ENCODE peak calls at places on chromosome 12, in nine cellular contexts. One of them, this sample, is unnamed.

GRCh38 chr12:100365411-100365810 is 8.5 kb downstream of the SLC17A8 start:
- DNase-seq in esophagus squamous epithelium: no peak
- DNase-seq in adrenal gland: no peak
- DNase-seq in NB4: no peak
- DNase-seq in body of pancreas: no peak
- DNase-seq in ovary: no peak
- DNase-seq in GM12878: no peak
- DNase-seq in H1: no peak
- DNase-seq in heart left ventricle: no peak
- DNase-seq in this sample: no peak

GRCh38 chr12:50220357-50221061 is 53.3 kb upstream of the CERS5 start:
- DNase-seq in H1: no peak
- DNase-seq in ovary: no peak
- DNase-seq in body of pancreas: no peak
- DNase-seq in NB4: peak
- DNase-seq in GM12878: peak
- DNase-seq in adrenal gland: peak
- DNase-seq in esophagus squamous epithelium: no peak
- DNase-seq in heart left ventricle: no peak
- DNase-seq in this sample: peak

GRCh38 chr12:123801573-123802178 is 39.6 kb downstream of the DNAH10 start:
- DNase-seq in H1: no peak
- DNase-seq in adrenal gland: no peak
- DNase-seq in NB4: peak
- DNase-seq in esophagus squamous epithelium: no peak
- DNase-seq in GM12878: no peak
- DNase-seq in heart left ventricle: no peak
- DNase-seq in ovary: no peak
- DNase-seq in body of pancreas: no peak
- DNase-seq in this sample: no peak

GRCh38 chr12:50185496-50185895 is 18.3 kb upstream of the CERS5 start:
- DNase-seq in heart left ventricle: no peak
- DNase-seq in body of pancreas: no peak
- DNase-seq in H1: no peak
- DNase-seq in GM12878: no peak
- DNase-seq in ovary: no peak
- DNase-seq in esophagus squamous epithelium: no peak
- DNase-seq in NB4: no peak
- DNase-seq in adrenal gland: no peak
- DNase-seq in this sample: no peak

GRCh38 chr12:229441-230191 is 15.7 kb upstream of the SLC6A12 start:
- DNase-seq in NB4: no peak
- DNase-seq in GM12878: no peak
- DNase-seq in heart left ventricle: no peak
- DNase-seq in esophagus squamous epithelium: no peak
- DNase-seq in H1: no peak
- DNase-seq in ovary: no peak
- DNase-seq in adrenal gland: no peak
- DNase-seq in body of pancreas: no peak
- DNase-seq in this sample: no peak

GRCh38 chr12:14408208-14408607 is 42.7 kb downstream of the ATF7IP start:
- DNase-seq in ovary: no peak
- DNase-seq in NB4: peak
- DNase-seq in heart left ventricle: no peak
- DNase-seq in GM12878: no peak
- DNase-seq in esophagus squamous epithelium: no peak
- DNase-seq in H1: no peak
- DNase-seq in body of pancreas: no peak
- DNase-seq in adrenal gland: no peak
- DNase-seq in this sample: no peak

GRCh38 chr12:88570103-88570502 is 10.2 kb downstream of the KITLG start:
- DNase-seq in heart left ventricle: no peak
- DNase-seq in NB4: no peak
- DNase-seq in esophagus squamous epithelium: no peak
- DNase-seq in ovary: no peak
- DNase-seq in body of pancreas: no peak
- DNase-seq in adrenal gland: no peak
- DNase-seq in GM12878: no peak
- DNase-seq in H1: no peak
- DNase-seq in this sample: no peak

GRCh38 chr12:51377099-51377984 is 13.9 kb downstream of the GALNT6 start:
- DNase-seq in NB4: no peak
- DNase-seq in esophagus squamous epithelium: no peak
- DNase-seq in H1: no peak
- DNase-seq in heart left ventricle: no peak
- DNase-seq in ovary: peak
- DNase-seq in GM12878: no peak
- DNase-seq in adrenal gland: no peak
- DNase-seq in body of pancreas: no peak
- DNase-seq in this sample: no peak

GRCh38 chr12:128969480-128970055 is 116.3 kb downstream of the GLT1D1 start:
- DNase-seq in NB4: peak
- DNase-seq in H1: peak
- DNase-seq in heart left ventricle: no peak
- DNase-seq in GM12878: peak
- DNase-seq in adrenal gland: no peak
- DNase-seq in esophagus squamous epithelium: no peak
- DNase-seq in body of pancreas: peak
- DNase-seq in ovary: no peak
- DNase-seq in this sample: no peak

GRCh38 chr12:131487379-131488129 is 223.3 kb upstream of the SFSWAP start:
- DNase-seq in heart left ventricle: no peak
- DNase-seq in body of pancreas: no peak
- DNase-seq in esophagus squamous epithelium: no peak
- DNase-seq in adrenal gland: peak
- DNase-seq in NB4: no peak
- DNase-seq in H1: no peak
- DNase-seq in ovary: peak
- DNase-seq in GM12878: no peak
- DNase-seq in this sample: no peak

GRCh38 chr12:115313929-115314328 is 630.0 kb upstream of the TBX3 start:
- DNase-seq in adrenal gland: no peak
- DNase-seq in NB4: no peak
- DNase-seq in esophagus squamous epithelium: no peak
- DNase-seq in heart left ventricle: no peak
- DNase-seq in GM12878: no peak
- DNase-seq in H1: no peak
- DNase-seq in body of pancreas: no peak
- DNase-seq in ovary: no peak
- DNase-seq in this sample: peak

GRCh38 chr12:50988051-50988450 is 35.7 kb downstream of the HIGD1C start:
- DNase-seq in esophagus squamous epithelium: no peak
- DNase-seq in ovary: no peak
- DNase-seq in adrenal gland: no peak
- DNase-seq in heart left ventricle: no peak
- DNase-seq in body of pancreas: no peak
- DNase-seq in NB4: no peak
- DNase-seq in H1: no peak
- DNase-seq in GM12878: no peak
- DNase-seq in this sample: no peak

GRCh38 chr12:114694436-114695304 is 10.7 kb upstream of the TBX3 start:
- DNase-seq in ovary: no peak
- DNase-seq in heart left ventricle: no peak
- DNase-seq in adrenal gland: no peak
- DNase-seq in H1: no peak
- DNase-seq in GM12878: no peak
- DNase-seq in esophagus squamous epithelium: no peak
- DNase-seq in body of pancreas: no peak
- DNase-seq in NB4: no peak
- DNase-seq in this sample: peak

GRCh38 chr12:71128191-71128590 is 29.6 kb downstream of the TSPAN8 start:
- DNase-seq in ovary: no peak
- DNase-seq in adrenal gland: no peak
- DNase-seq in H1: no peak
- DNase-seq in body of pancreas: no peak
- DNase-seq in heart left ventricle: no peak
- DNase-seq in NB4: no peak
- DNase-seq in esophagus squamous epithelium: no peak
- DNase-seq in GM12878: no peak
- DNase-seq in this sample: no peak

GRCh38 chr12:125999643-126000042 is 934.4 kb downstream of the AACS start:
- DNase-seq in heart left ventricle: no peak
- DNase-seq in esophagus squamous epithelium: no peak
- DNase-seq in NB4: no peak
- DNase-seq in adrenal gland: no peak
- DNase-seq in body of pancreas: no peak
- DNase-seq in H1: no peak
- DNase-seq in GM12878: no peak
- DNase-seq in ovary: no peak
- DNase-seq in this sample: no peak

GRCh38 chr12:109736552-109737108 is 23.0 kb downstream of the FAM222A start:
- DNase-seq in heart left ventricle: peak
- DNase-seq in GM12878: no peak
- DNase-seq in NB4: peak
- DNase-seq in esophagus squamous epithelium: no peak
- DNase-seq in ovary: peak
- DNase-seq in body of pancreas: peak
- DNase-seq in H1: peak
- DNase-seq in adrenal gland: peak
- DNase-seq in this sample: no peak

GRCh38 chr12:54162741-54163140 is 26.0 kb downstream of the SMUG1 start:
- DNase-seq in H1: no peak
- DNase-seq in GM12878: no peak
- DNase-seq in adrenal gland: no peak
- DNase-seq in esophagus squamous epithelium: no peak
- DNase-seq in body of pancreas: no peak
- DNase-seq in NB4: no peak
- DNase-seq in heart left ventricle: no peak
- DNase-seq in ovary: no peak
- DNase-seq in this sample: no peak

GRCh38 chr12:12480074-12480473 is 82.6 kb downstream of the DUSP16 start:
- DNase-seq in heart left ventricle: no peak
- DNase-seq in esophagus squamous epithelium: no peak
- DNase-seq in ovary: no peak
- DNase-seq in GM12878: no peak
- DNase-seq in NB4: no peak
- DNase-seq in H1: no peak
- DNase-seq in adrenal gland: no peak
- DNase-seq in body of pancreas: no peak
- DNase-seq in this sample: no peak

GRCh38 chr12:126974779-126975178 is 1292.2 kb upstream of the TMEM132C start:
- DNase-seq in ovary: no peak
- DNase-seq in adrenal gland: no peak
- DNase-seq in H1: no peak
- DNase-seq in esophagus squamous epithelium: no peak
- DNase-seq in body of pancreas: no peak
- DNase-seq in heart left ventricle: no peak
- DNase-seq in NB4: peak
- DNase-seq in GM12878: no peak
- DNase-seq in this sample: no peak

GRCh38 chr12:9118161-9118560 is 2.4 kb upstream of the A2M start:
- DNase-seq in heart left ventricle: no peak
- DNase-seq in body of pancreas: no peak
- DNase-seq in ovary: no peak
- DNase-seq in NB4: peak
- DNase-seq in GM12878: peak
- DNase-seq in H1: no peak
- DNase-seq in esophagus squamous epithelium: no peak
- DNase-seq in adrenal gland: peak
- DNase-seq in this sample: no peak
- TF ChIP-seq POLR2A in heart left ventricle: no peak
- TF ChIP-seq POLR2A in body of pancreas: no peak
- TF ChIP-seq POLR2A in ovary: no peak
- TF ChIP-seq POLR2A in NB4: no peak
- TF ChIP-seq POLR2A in GM12878: no peak
- TF ChIP-seq POLR2A in H1: no peak
- TF ChIP-seq POLR2A in esophagus squamous epithelium: no peak
- TF ChIP-seq POLR2A in adrenal gland: no peak
- TF ChIP-seq POLR2A in this sample: no peak

DNA sequence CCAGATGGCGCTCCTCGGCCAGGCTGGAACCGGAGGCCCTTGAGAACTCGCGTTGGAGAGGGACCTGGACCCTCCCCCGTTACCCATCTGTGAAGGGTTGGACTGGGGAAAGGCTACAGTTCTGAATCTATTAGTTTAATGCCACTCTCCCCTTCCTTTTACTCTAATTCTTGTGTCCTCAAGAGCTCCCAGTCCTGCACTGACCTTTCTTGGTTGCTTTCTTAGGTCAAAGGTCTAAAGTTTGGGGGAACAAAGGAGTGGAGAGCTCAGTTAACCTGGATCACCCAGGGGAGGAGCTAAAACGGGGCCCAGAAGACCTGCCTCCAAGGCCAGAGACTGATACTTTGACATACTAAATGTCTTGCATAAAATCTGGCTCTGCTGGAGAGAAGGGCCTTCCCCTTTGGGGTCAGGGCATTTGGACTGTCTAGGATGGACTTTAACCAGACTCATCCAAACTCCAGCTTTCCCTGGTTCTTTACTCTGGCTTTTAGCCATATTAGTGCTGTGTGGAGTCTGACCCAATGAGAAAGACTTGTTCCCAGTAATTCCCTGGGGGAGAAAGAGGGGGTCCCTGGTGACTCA is 923 bp upstream of the MLF2 start:
- DNase-seq in esophagus squamous epithelium: no peak
- DNase-seq in heart left ventricle: peak
- DNase-seq in H1: no peak
- DNase-seq in GM12878: no peak
- DNase-seq in body of pancreas: no peak
- DNase-seq in NB4: no peak
- DNase-seq in adrenal gland: peak
- DNase-seq in ovary: no peak
- DNase-seq in this sample: no peak
- H3K4me3 ChIP-seq in esophagus squamous epithelium: peak
- H3K4me3 ChIP-seq in heart left ventricle: no peak
- H3K4me3 ChIP-seq in H1: no peak
- H3K4me3 ChIP-seq in GM12878: no peak
- H3K4me3 ChIP-seq in body of pancreas: no peak
- H3K4me3 ChIP-seq in NB4: no peak
- H3K4me3 ChIP-seq in adrenal gland: no peak
- H3K4me3 ChIP-seq in ovary: no peak
- H3K4me3 ChIP-seq in this sample: no peak

DNA sequence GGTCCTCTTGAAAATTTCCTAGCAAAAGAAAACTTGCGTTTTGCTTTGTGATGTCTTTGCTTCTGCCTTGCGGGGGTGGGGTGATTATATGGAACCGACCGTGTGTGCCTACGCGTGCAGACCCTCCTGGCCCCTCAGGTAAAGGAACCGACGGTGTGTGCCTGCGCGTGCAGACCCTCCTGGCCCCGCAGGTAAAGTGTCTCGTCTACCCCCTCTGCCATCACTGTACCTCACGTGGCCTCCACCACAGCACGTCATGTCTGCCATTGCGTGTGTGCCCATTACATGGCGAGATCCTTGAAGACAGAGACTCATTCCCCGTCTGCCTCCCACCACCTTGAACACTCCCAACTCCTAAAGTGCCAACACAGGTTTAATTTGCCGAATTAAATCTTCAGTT is 3.6 kb downstream of the GOLGA3 start:
- DNase-seq in ovary: no peak
- DNase-seq in heart left ventricle: no peak
- DNase-seq in adrenal gland: no peak
- DNase-seq in body of pancreas: no peak
- DNase-seq in GM12878: no peak
- DNase-seq in NB4: no peak
- DNase-seq in H1: no peak
- DNase-seq in esophagus squamous epithelium: no peak
- DNase-seq in this sample: no peak
- TF ChIP-seq POLR2A in ovary: no peak
- TF ChIP-seq POLR2A in heart left ventricle: no peak
- TF ChIP-seq POLR2A in adrenal gland: no peak
- TF ChIP-seq POLR2A in body of pancreas: no peak
- TF ChIP-seq POLR2A in GM12878: peak
- TF ChIP-seq POLR2A in NB4: no peak
- TF ChIP-seq POLR2A in H1: no peak
- TF ChIP-seq POLR2A in esophagus squamous epithelium: no peak
- TF ChIP-seq POLR2A in this sample: no peak

GRCh38 chr12:33529810-33530209 is 90.2 kb upstream of the SYT10 start:
- DNase-seq in GM12878: no peak
- DNase-seq in esophagus squamous epithelium: no peak
- DNase-seq in heart left ventricle: no peak
- DNase-seq in H1: no peak
- DNase-seq in body of pancreas: no peak
- DNase-seq in adrenal gland: no peak
- DNase-seq in ovary: no peak
- DNase-seq in NB4: peak
- DNase-seq in this sample: no peak
- H3K4me3 ChIP-seq in GM12878: no peak
- H3K4me3 ChIP-seq in esophagus squamous epithelium: no peak
- H3K4me3 ChIP-seq in heart left ventricle: no peak
- H3K4me3 ChIP-seq in H1: no peak
- H3K4me3 ChIP-seq in body of pancreas: no peak
- H3K4me3 ChIP-seq in adrenal gland: no peak
- H3K4me3 ChIP-seq in ovary: no peak
- H3K4me3 ChIP-seq in NB4: no peak
- H3K4me3 ChIP-seq in this sample: no peak

This sample was measured in prostate gland.